ENCODE peak calls at places on chromosomes 16 and 17, in eight cellular contexts. V, T, D, J, R, G, Z and X are unnamed samples. For H3K9me3, the result is how much of the 10 kb centered on the place peaks cover.

GRCh38 chr17:42803074-42803883 is 4.6 kb downstream of the CNTD1 start:
- DNase-seq in V (no peak), T (no peak), D (no peak), J (no peak), R (peak), G (no peak), Z (no peak), X (no peak)

GRCh38 chr17:37752482-37752881 is 7.6 kb upstream of the HNF1B start:
- DNase-seq in V (no peak), T (no peak), D (no peak), J (no peak), R (no peak), G (peak), Z (no peak), X (no peak)

GRCh38 chr16:2520784-2521577 is 810 bp downstream of the AMDHD2 start:
- DNase-seq in V (peak), T (peak), D (peak), J (peak), R (no peak), G (peak), Z (no peak), X (no peak)

GRCh38 chr17:19338031-19338990 is 24.2 kb downstream of the B9D1 start:
- DNase-seq in V (peak), T (no peak), D (peak), J (peak), R (peak), G (peak), Z (no peak), X (peak)

GRCh38 chr17:76271669-76272540 is 6.8 kb downstream of the UBALD2 start:
- DNase-seq in V (no peak), T (no peak), D (peak), J (peak), R (no peak), G (no peak), Z (no peak), X (no peak)

GRCh38 chr17:80882323-80882722 is 109.3 kb upstream of the CHMP6 start:
- DNase-seq in V (no peak), T (peak), D (no peak), J (no peak), R (no peak), G (no peak), Z (no peak), X (peak)

GRCh38 chr17:15265131-15265530 is at the start of gene PMP22:
- DNase-seq in V (no peak), T (no peak), D (no peak), J (no peak), R (peak), G (peak), Z (peak), X (no peak)

GRCh38 chr17:44911133-44912001 is 3.9 kb downstream of the GFAP start:
- DNase-seq in V (peak), T (no peak), D (peak), J (peak), R (peak), G (peak), Z (peak), X (peak)

GRCh38 chr17:34613064-34614019 is 34.0 kb downstream of the TMEM132E start:
- DNase-seq in V (peak), T (no peak), D (no peak), J (no peak), R (no peak), G (peak), Z (peak), X (peak)

GRCh38 chr17:47802341-47803022 is 19.1 kb downstream of the OSBPL7 start:
- DNase-seq in V (peak), T (peak), D (peak), J (peak), R (peak), G (peak), Z (no peak), X (peak)

GRCh38 chr17:72622661-72623433 is 469.6 kb downstream of the SLC39A11 start:
- DNase-seq in V (no peak), T (peak), D (no peak), J (no peak), R (no peak), G (no peak), Z (no peak), X (no peak)

GRCh38 chr16:57216968-57217367 is 28.1 kb upstream of the ARL2BP start:
- DNase-seq in V (no peak), T (no peak), D (no peak), J (no peak), R (no peak), G (no peak), Z (no peak), X (no peak)

GRCh38 chr17:12510535-12510934 is 155.2 kb upstream of the MYOCD start:
- DNase-seq in V (no peak), T (no peak), D (no peak), J (no peak), R (peak), G (peak), Z (no peak), X (no peak)

GRCh38 chr17:60473788-60474187 is 51.5 kb downstream of the CHCT1 start:
- DNase-seq in V (no peak), T (no peak), D (no peak), J (no peak), R (peak), G (peak), Z (no peak), X (no peak)

GRCh38 chr16:31916056-31916488 is 42.5 kb downstream of the ZNF267 start:
- DNase-seq in V (no peak), T (no peak), D (no peak), J (no peak), R (no peak), G (no peak), Z (no peak), X (no peak)

DNA sequence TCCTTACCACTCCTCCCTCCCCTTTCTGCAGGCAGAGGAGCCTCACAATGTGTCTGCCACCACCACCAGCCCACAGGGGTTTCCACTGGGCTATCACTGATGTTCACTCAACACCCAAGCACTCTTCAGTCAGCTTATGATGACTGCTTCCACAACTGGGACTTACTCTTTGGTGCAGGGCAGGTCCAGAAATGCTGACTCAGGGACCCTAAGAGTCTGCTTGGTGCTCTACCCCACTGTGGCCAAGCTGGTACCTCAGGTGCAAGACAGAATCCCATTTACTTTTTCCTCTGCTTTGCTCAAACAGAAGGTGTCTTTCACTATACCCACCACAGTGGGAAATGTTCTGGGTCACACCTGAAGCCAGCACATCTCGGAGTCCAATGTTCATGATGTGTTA is 40.1 kb downstream of the ZNF267 start:
- DNase-seq in V (no peak), T (no peak), D (no peak), J (no peak), R (no peak), G (no peak), Z (no peak), X (no peak)
- H3K9me3 ChIP-seq in V (half or more), T (half or more), D (half or more), J (half or more), R (under half), G (under half), Z (half or more), X (under half)

GRCh38 chr16:46466239-46466638 is 154.9 kb downstream of the SHCBP1 start:
- DNase-seq in V (no peak), T (no peak), D (no peak), J (no peak), R (no peak), G (no peak), Z (no peak), X (no peak)
- H3K9me3 ChIP-seq in V (under half), T (under half), D (under half), J (under half), R (under half), G (under half), Z (under half), X (under half)

DNA sequence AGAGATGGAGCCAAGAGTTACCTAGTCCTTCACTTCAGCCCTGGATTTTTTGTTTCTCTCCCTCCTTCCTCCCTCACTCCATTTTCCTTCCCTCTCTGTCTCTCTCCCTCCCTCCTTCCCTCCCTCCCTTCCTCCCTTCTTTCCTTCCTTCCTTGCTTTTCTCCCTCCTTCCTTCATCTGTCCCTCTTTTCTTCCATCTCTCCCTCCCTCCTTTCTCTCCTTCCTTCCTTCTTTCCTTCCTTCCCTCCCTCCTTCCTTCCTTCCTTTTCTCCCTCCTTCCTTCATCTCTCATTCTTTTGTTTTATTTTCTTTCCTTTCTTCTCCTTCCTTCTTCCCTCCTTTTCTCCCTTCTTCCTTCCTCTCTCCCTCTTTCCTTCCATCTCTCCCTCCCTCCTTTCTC is 283.5 kb downstream of the MAF start:
- DNase-seq in V (no peak), T (no peak), D (no peak), J (no peak), R (no peak), G (no peak), Z (no peak), X (no peak)
- H3K9me3 ChIP-seq in V (under half), T (under half), D (under half), J (under half), R (under half), G (under half), Z (under half), X (under half)

GRCh38 chr16:12417051-12417818 is 386.5 kb downstream of the CPPED1 start:
- DNase-seq in V (no peak), T (no peak), D (no peak), J (no peak), R (no peak), G (no peak), Z (no peak), X (no peak)
- H3K9me3 ChIP-seq in V (under half), T (under half), D (under half), J (under half), R (under half), G (under half), Z (under half), X (under half)

GRCh38 chr17:66264696-66265095 is 35.5 kb upstream of the APOH start:
- DNase-seq in V (no peak), T (no peak), D (no peak), J (no peak), R (no peak), G (no peak), Z (no peak), X (no peak)
- H3K9me3 ChIP-seq in V (under half), T (under half), D (under half), J (under half), R (under half), G (under half), Z (under half), X (under half)